ENCODE peak calls at places on chromosome X, in four cellular contexts. P, Z, E and Q are unnamed samples. For H3K27me3, the result is how much of the 10 kb centered on the place peaks cover.

GRCh38 chrX:45347877-45348675 is 147.4 kb upstream of the DIPK2B start:
- DNase-seq in Z (no peak), E (no peak), P (no peak), Q (no peak)

GRCh38 chrX:645024-645376 is 14.4 kb downstream of the SHOX start:
- DNase-seq in E (no peak), P (no peak), Z (peak), Q (no peak)

GRCh38 chrX:43552166-43552565 is 103.9 kb upstream of the MAOA start:
- DNase-seq in E (no peak), Z (peak), P (no peak), Q (no peak)

GRCh38 chrX:130246084-130246483 is 22.6 kb downstream of the ZNF280C start:
- DNase-seq in Z (no peak), P (no peak), E (no peak), Q (no peak)

GRCh38 chrX:24672701-24673190 is 21.0 kb upstream of the POLA1 start:
- DNase-seq in P (no peak), E (no peak), Z (no peak), Q (no peak)

GRCh38 chrX:134171661-134172587 is 65.1 kb upstream of the CCDC160 start:
- DNase-seq in P (peak), Z (no peak), E (peak), Q (no peak)

GRCh38 chrX:97401154-97401553 is 517.4 kb downstream of the RPA4 start:
- DNase-seq in E (no peak), P (peak), Z (no peak), Q (no peak)

GRCh38 chrX:29687687-29688086 is 527.7 kb upstream of the MAGEB2 start:
- DNase-seq in Z (no peak), E (no peak), P (no peak), Q (no peak)

GRCh38 chrX:13898084-13898483 is 81.2 kb upstream of the GPM6B start:
- DNase-seq in Z (no peak), P (peak), E (peak), Q (no peak)

GRCh38 chrX:103442536-103442901 is 66.2 kb downstream of the BEX3 start:
- DNase-seq in E (no peak), P (no peak), Z (no peak), Q (no peak)

GRCh38 chrX:74520896-74521295 is 93.5 kb downstream of the RLIM start:
- DNase-seq in E (no peak), P (no peak), Z (no peak), Q (no peak)

GRCh38 chrX:149819371-149819770 is 37.6 kb downstream of the MAGEA9 start:
- DNase-seq in Z (no peak), E (no peak), P (no peak), Q (no peak)

GRCh38 chrX:18973527-18974192 is 10.3 kb downstream of the PHKA2 start:
- DNase-seq in Z (peak), E (no peak), P (no peak), Q (no peak)

GRCh38 chrX:124086411-124086810 is 124.9 kb downstream of the STAG2 start:
- DNase-seq in P (peak), E (no peak), Z (no peak), Q (no peak)

GRCh38 chrX:30652527-30653414 is 452 bp upstream of the GK start:
- DNase-seq in Z (peak), P (peak), E (peak), Q (peak)

GRCh38 chrX:13101439-13102139 is 57.2 kb upstream of the FAM9C start:
- DNase-seq in E (peak), P (peak), Z (peak), Q (peak)

GRCh38 chrX:118364261-118364660 is 18.4 kb downstream of the WDR44 start:
- DNase-seq in E (no peak), P (no peak), Z (no peak), Q (no peak)

GRCh38 chrX:73922856-73923429 is 359.9 kb downstream of the CHIC1 start:
- DNase-seq in E (no peak), P (no peak), Z (no peak), Q (no peak)

GRCh38 chrX:124791492-124792095 is 445.2 kb downstream of the SH2D1A start:
- DNase-seq in P (no peak), Z (no peak), E (no peak), Q (no peak)

GRCh38 chrX:125205084-125205917 is 114.4 kb upstream of the TEX13C start:
- DNase-seq in Z (peak), P (peak), E (peak), Q (peak)

GRCh38 chrX:19072372-19072771 is 49.9 kb downstream of the ADGRG2 start:
- DNase-seq in E (no peak), Z (no peak), P (no peak), Q (no peak)

GRCh38 chrX:104565791-104566687 is at the start of gene IL1RAPL2:
- DNase-seq in Z (peak), P (peak), E (no peak), Q (peak)

GRCh38 chrX:65667503-65668355 is at the start of gene MSN:
- DNase-seq in Z (peak), E (peak), P (peak), Q (peak)

GRCh38 chrX:34578237-34578636 is 78.8 kb downstream of the TMEM47 start:
- DNase-seq in E (no peak), P (peak), Z (no peak), Q (no peak)

GRCh38 chrX:40887476-40887875 is 152.1 kb upstream of the MED14 start:
- DNase-seq in Z (no peak), P (no peak), E (no peak), Q (no peak)

GRCh38 chrX:10327651-10328050 is 170.9 kb downstream of the CLCN4 start:
- DNase-seq in Z (no peak), E (no peak), P (no peak), Q (no peak)

GRCh38 chrX:70998402-70999027 is 67.6 kb upstream of the SLC7A3 start:
- DNase-seq in E (no peak), Z (peak), P (peak), Q (no peak)

GRCh38 chrX:27078371-27078770 is 384.8 kb downstream of the PPP4R3C start:
- DNase-seq in E (no peak), Z (no peak), P (no peak), Q (no peak)

GRCh38 chrX:40012800-40013682 is 84.7 kb downstream of the BCOR start:
- DNase-seq in P (peak), E (peak), Z (peak), Q (peak)

GRCh38 chrX:145405012-145405411 is 157.7 kb downstream of the SPANXN1 start:
- DNase-seq in Z (peak), P (peak), E (no peak), Q (no peak)

GRCh38 chrX:30513284-30513683 is 64.3 kb downstream of the TASL start:
- DNase-seq in Z (no peak), P (peak), E (no peak), Q (no peak)

GRCh38 chrX:24525455-24525854 is 60.4 kb downstream of the PDK3 start:
- DNase-seq in P (no peak), Z (no peak), E (no peak), Q (no peak)

GRCh38 chrX:83469551-83469950 is 38.5 kb upstream of the POU3F4 start:
- DNase-seq in P (peak), E (no peak), Z (peak), Q (no peak)

GRCh38 chrX:12138366-12139313 is at the start of gene FRMPD4:
- DNase-seq in E (no peak), P (no peak), Z (no peak), Q (no peak)

GRCh38 chrX:57367649-57368048 is 81.1 kb downstream of the FAAH2 start:
- DNase-seq in P (no peak), Z (no peak), E (no peak), Q (no peak)

DNA sequence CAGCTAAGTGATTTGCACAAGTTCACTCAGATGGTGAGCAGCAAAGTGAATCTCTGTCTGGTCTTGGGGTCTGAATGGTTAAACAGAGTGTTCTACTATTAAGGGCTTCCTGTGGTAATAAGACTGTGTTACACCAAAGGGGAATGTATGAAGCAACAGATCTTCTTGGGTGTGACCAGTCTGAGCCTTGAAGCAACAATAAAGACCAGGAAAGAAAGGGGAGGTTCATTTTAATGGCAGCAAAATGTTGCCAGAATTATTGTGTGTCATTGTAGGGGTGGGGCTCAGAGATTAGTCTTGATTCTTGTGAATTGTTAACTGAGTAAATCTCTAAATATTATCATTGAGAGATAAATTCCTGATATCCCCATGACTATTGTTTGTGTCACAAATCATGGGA is 141.6 kb upstream of the PAK3 start:
- DNase-seq in Z (no peak), E (no peak), P (no peak), Q (no peak)
- H3K27me3 ChIP-seq in Z (under half), E (under half), P (under half), Q (under half)

GRCh38 chrX:7262551-7262950 is 114.6 kb upstream of the PUDP start:
- DNase-seq in P (no peak), E (no peak), Z (no peak), Q (no peak)
- H3K4me3 ChIP-seq in P (no peak), E (no peak), Z (no peak), Q (no peak)

GRCh38 chrX:17062065-17062464 is 115.6 kb downstream of the REPS2 start:
- DNase-seq in E (no peak), P (no peak), Z (no peak), Q (no peak)
- H3K27me3 ChIP-seq in E (under half), P (under half), Z (under half), Q (under half)

GRCh38 chrX:92260102-92260501 is 480.9 kb downstream of the PCDH11X start:
- DNase-seq in P (no peak), E (no peak), Z (no peak), Q (no peak)
- H3K4me3 ChIP-seq in P (no peak), E (no peak), Z (no peak), Q (no peak)

DNA sequence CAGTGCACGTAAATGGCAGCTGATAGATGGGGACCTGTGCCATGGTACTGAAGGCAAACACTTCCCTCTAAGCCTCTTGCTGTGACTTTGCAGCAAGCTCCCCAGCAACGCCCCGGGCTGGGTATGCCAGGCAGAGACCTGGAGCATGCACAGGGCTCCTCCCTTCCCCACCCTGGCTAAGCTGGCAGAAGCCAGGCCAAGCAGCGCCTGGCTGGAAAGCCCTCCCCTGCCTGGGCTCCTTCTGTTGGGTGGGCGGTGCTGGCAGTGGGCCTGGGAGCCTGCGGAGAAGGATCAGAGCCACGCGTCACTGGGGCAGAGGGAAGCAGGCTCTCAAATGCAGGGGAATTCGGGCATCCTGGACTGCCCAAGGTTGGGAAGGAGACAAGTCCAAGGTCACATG is 3.6 kb downstream of the ATP2B3 start:
- DNase-seq in P (no peak), Z (no peak), E (no peak), Q (no peak)
- H3K27me3 ChIP-seq in P (under half), Z (under half), E (under half), Q (under half)

GRCh38 chrX:119695535-119696050 is 2.6 kb upstream of the SEPTIN6 start:
- DNase-seq in Z (no peak), P (no peak), E (no peak), Q (no peak)
- H3K4me3 ChIP-seq in Z (no peak), P (no peak), E (no peak), Q (no peak)

GRCh38 chrX:68826113-68826980 is 2.5 kb upstream of the EFNB1 start:
- DNase-seq in E (no peak), P (no peak), Z (peak), Q (no peak)

GRCh38 chrX:68822641-68823410 is 6.0 kb upstream of the EFNB1 start:
- DNase-seq in Z (no peak), P (peak), E (peak), Q (no peak)

GRCh38 chrX:68823413-68824151 is 5.2 kb upstream of the EFNB1 start:
- DNase-seq in P (no peak), Z (no peak), E (no peak), Q (no peak)

GRCh38 chrX:68824565-68825125 is 4.2 kb upstream of the EFNB1 start:
- DNase-seq in Z (no peak), P (no peak), E (no peak), Q (no peak)

GRCh38 chrX:68824152-68824433 is 4.7 kb upstream of the EFNB1 start:
- DNase-seq in Z (no peak), P (no peak), E (no peak), Q (no peak)
- H3K27me3 ChIP-seq in Z (under half), P (under half), E (under half), Q (under half)

GRCh38 chrX:75784689-75785491 is at the start of gene MAGEE2:
- DNase-seq in E (no peak), Z (no peak), P (peak), Q (peak)
- H3K4me3 ChIP-seq in E (peak), Z (no peak), P (peak), Q (peak)

GRCh38 chrX:114619874-114620273 is 36.0 kb downstream of the HTR2C start:
- DNase-seq in P (no peak), E (no peak), Z (no peak), Q (no peak)
- H3K27me3 ChIP-seq in P (under half), E (under half), Z (under half), Q (under half)